ENCODE peak calls at places on chromosomes 1 and 21, in four cellular contexts. M is tibial nerve, U is body of pancreas, R is PC-9. V is an unnamed sample. For H3K36me3 and H3K9me3, the result is how much of the 10 kb centered on the place peaks cover.

GRCh38 chr1:80535446-80535845 is 1265.3 kb upstream of the ADGRL2 start:
- DNase-seq in M (no peak), U (no peak), R (no peak), V (no peak)

GRCh38 chr1:33753087-33753856 is 110.6 kb upstream of the HMGB4 start:
- DNase-seq in M (no peak), U (no peak), R (no peak), V (no peak)

GRCh38 chr1:245301162-245301580 is 146.4 kb downstream of the KIF26B start:
- DNase-seq in M (no peak), U (no peak), R (no peak), V (no peak)

GRCh38 chr1:35554261-35555211 is 2.7 kb downstream of the KIAA0319L start:
- DNase-seq in M (no peak), U (peak), R (no peak), V (no peak)

GRCh38 chr1:116256875-116257823 is 115.9 kb upstream of the ATP1A1 start:
- DNase-seq in M (no peak), U (no peak), R (no peak), V (no peak)

GRCh38 chr1:7292033-7292681 is 478.9 kb upstream of the VAMP3 start:
- DNase-seq in M (no peak), U (no peak), R (no peak), V (no peak)

GRCh38 chr1:17420361-17420760 is 19.1 kb downstream of the RCC2 start:
- DNase-seq in M (no peak), U (no peak), R (no peak), V (no peak)

GRCh38 chr1:229300099-229300757 is 29.3 kb downstream of the RAB4A start:
- DNase-seq in M (no peak), U (no peak), R (no peak), V (no peak)

GRCh38 chr21:37450385-37451044 is 83.9 kb downstream of the DYRK1A start:
- DNase-seq in M (no peak), U (no peak), R (peak), V (no peak)

GRCh38 chr1:63928197-63929105 is 154.6 kb downstream of the ROR1 start:
- DNase-seq in M (no peak), U (peak), R (no peak), V (no peak)

GRCh38 chr1:180096584-180097318 is 57.9 kb upstream of the QSOX1 start:
- DNase-seq in M (no peak), U (no peak), R (no peak), V (no peak)
- H3K36me3 ChIP-seq in M (under half), U (under half), R (under half), V (under half)

GRCh38 chr1:2868571-2868970 is 67.1 kb upstream of the TTC34 start:
- DNase-seq in M (no peak), U (no peak), R (no peak), V (no peak)
- H3K9me3 ChIP-seq in M (under half), U (under half), R (under half), V (under half)

GRCh38 chr1:172671591-172671990 is 12.7 kb downstream of the FASLG start:
- DNase-seq in M (no peak), U (no peak), R (peak), V (no peak)
- H3K36me3 ChIP-seq in M (under half), U (under half), R (under half), V (under half)

GRCh38 chr1:89682630-89683029 is 49.7 kb downstream of the LRRC8C start:
- DNase-seq in M (no peak), U (no peak), R (no peak), V (no peak)
- H3K9me3 ChIP-seq in M (under half), U (under half), R (under half), V (under half)

DNA sequence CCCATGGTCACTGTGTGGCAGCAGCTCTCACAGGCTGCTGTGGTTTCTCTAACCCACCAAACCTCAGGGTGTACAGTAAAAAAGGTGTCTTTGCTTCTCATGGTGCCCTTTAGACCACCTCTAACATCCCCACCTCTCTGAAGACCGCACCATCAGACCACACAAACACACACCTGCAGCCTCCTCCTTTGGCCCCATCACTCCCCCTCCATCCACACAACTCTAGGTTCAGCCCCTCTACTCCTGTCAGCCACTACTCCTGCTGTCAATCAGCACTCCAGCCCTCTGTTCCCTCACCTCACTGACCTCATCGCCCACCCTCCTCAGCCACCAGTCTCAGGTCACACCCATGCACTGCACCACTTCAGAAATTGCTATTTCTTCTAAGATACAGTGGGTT is 7.5 kb downstream of the ZNF692 start:
- DNase-seq in M (no peak), U (no peak), R (no peak), V (no peak)
- H3K36me3 ChIP-seq in M (under half), U (under half), R (under half), V (under half)

GRCh38 chr1:68955424-68955823 is 458.5 kb upstream of the DEPDC1 start:
- DNase-seq in M (no peak), U (no peak), R (no peak), V (no peak)
- H3K9me3 ChIP-seq in M (under half), U (under half), R (under half), V (under half)

V was measured in uterus.